ENCODE peak calls at places on chromosome 22, in five cellular contexts. T is H7, O is sigmoid colon, I is fibroblast of pulmonary artery, U is cardiac fibroblast. W is an unnamed sample.

GRCh38 chr22:31588970-31589675 is 72.9 kb downstream of the PISD start:
- DNase-seq in T (no peak), O (no peak), I (no peak), U (no peak), W (no peak)

GRCh38 chr22:26990503-26991189 is 333.3 kb downstream of the MIAT start:
- DNase-seq in T (no peak), O (no peak), I (no peak), U (no peak), W (no peak)

GRCh38 chr22:29202231-29203192 is 3.2 kb upstream of the EMID1 start:
- DNase-seq in T (peak), O (no peak), I (peak), U (peak), W (peak)

GRCh38 chr22:22030493-22031182 is 48.1 kb upstream of the TOP3B start:
- DNase-seq in T (peak), O (no peak), I (peak), U (peak), W (no peak)

GRCh38 chr22:21568207-21569075 is 927 bp downstream of the UBE2L3 start:
- DNase-seq in T (peak), O (no peak), I (peak), U (peak), W (peak)

GRCh38 chr22:42360348-42360747 is 71.9 kb downstream of the NFAM1 start:
- DNase-seq in T (no peak), O (no peak), I (no peak), U (no peak), W (no peak)

GRCh38 chr22:40637181-40638150 is 947 bp upstream of the MRTFA start:
- DNase-seq in T (no peak), O (peak), I (no peak), U (no peak), W (peak)

GRCh38 chr22:25736378-25737011 is 5.5 kb upstream of the MYO18B start:
- DNase-seq in T (no peak), O (no peak), I (no peak), U (no peak), W (peak)

GRCh38 chr22:17897411-17897810 is 123.1 kb upstream of the BID start:
- DNase-seq in T (no peak), O (no peak), I (no peak), U (no peak), W (no peak)

GRCh38 chr22:16932577-16932976 is 75.4 kb downstream of the GAB4 start:
- DNase-seq in T (no peak), O (no peak), I (no peak), U (no peak), W (no peak)

GRCh38 chr22:34804588-34804987 is 261.4 kb upstream of the ISX start:
- DNase-seq in T (peak), O (no peak), I (no peak), U (no peak), W (peak)

GRCh38 chr22:37459211-37459610 is 27.0 kb downstream of the MFNG start:
- DNase-seq in T (no peak), O (no peak), I (peak), U (peak), W (no peak)

GRCh38 chr22:17924735-17925727 is 99.3 kb downstream of the MICAL3 start:
- DNase-seq in T (no peak), O (no peak), I (peak), U (no peak), W (no peak)

GRCh38 chr22:44385781-44386180 is 73.0 kb upstream of the SHISAL1 start:
- DNase-seq in T (peak), O (peak), I (no peak), U (no peak), W (no peak)
- H3K4me3 ChIP-seq in T (no peak), O (no peak), I (no peak), U (no peak), W (no peak)

GRCh38 chr22:39621826-39622225 is 51.3 kb downstream of the CACNA1I start:
- DNase-seq in T (no peak), O (no peak), I (no peak), U (no peak), W (no peak)
- H3K4me3 ChIP-seq in T (no peak), O (no peak), I (no peak), U (no peak), W (no peak)

GRCh38 chr22:23744001-23744400 is 6.9 kb downstream of the ZNF70 start:
- DNase-seq in T (no peak), O (no peak), I (no peak), U (no peak), W (no peak)

GRCh38 chr22:23744485-23744884 is 6.4 kb downstream of the ZNF70 start:
- DNase-seq in T (peak), O (no peak), I (no peak), U (no peak), W (no peak)

GRCh38 chr22:23743303-23743705 is 7.6 kb downstream of the ZNF70 start:
- DNase-seq in T (no peak), O (no peak), I (no peak), U (no peak), W (no peak)

GRCh38 chr22:23742505-23743264 is 8.2 kb downstream of the ZNF70 start:
- DNase-seq in T (peak), O (no peak), I (no peak), U (peak), W (no peak)

DNA sequence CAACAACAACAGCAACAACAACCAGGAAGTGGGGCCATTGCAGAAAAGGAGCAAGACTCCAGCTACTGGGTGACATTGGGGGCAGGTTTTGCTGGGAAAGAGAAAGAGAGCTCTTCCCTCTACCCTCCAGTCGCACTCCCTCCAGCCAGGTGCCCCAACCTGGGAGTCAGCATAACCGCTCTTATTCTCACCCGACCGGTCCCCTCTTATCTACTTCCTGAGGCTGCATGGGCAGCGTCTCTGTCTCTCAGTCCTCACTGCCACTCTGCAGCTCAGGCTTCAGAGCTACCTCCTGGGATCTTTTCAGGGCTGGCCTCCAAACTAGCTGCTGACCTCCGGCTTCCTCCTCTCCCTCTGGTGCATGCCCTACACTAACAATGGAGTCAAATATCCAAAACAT is 5.1 kb downstream of the ZNF70 start:
- DNase-seq in T (peak), O (no peak), I (no peak), U (no peak), W (no peak)
- H3K4me3 ChIP-seq in T (no peak), O (no peak), I (no peak), U (no peak), W (no peak)

DNA sequence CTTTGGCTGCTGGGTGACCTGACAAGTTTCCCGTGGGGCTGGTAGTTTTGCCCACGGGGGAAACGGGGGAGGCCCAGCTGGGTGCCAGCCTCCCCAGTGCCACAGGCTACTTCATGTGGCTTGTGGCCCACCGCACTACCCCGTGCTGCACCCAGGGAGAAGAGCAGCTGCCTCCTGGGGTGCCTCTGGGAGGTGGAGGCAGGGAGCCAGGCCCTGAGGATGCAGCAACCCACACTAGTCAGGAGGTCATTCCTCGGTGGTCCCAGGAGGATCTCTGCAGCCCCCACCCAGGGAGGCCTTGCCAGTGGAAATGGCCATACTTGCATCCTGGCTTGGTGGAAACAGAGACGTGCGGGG is 3.5 kb downstream of the PIM3 start:
- DNase-seq in T (peak), O (peak), I (no peak), U (no peak), W (peak)
- H3K4me3 ChIP-seq in T (no peak), O (no peak), I (peak), U (no peak), W (no peak)

GRCh38 chr22:45942787-45943493 is 34.0 kb downstream of the WNT7B start:
- DNase-seq in T (no peak), O (no peak), I (no peak), U (no peak), W (no peak)
- H3K4me3 ChIP-seq in T (no peak), O (no peak), I (no peak), U (no peak), W (no peak)

GRCh38 chr22:20427945-20428417 is 9.6 kb downstream of the SCARF2 start:
- DNase-seq in T (no peak), O (peak), I (no peak), U (no peak), W (no peak)

GRCh38 chr22:20424937-20425587 is 12.6 kb downstream of the SCARF2 start:
- DNase-seq in T (peak), O (no peak), I (no peak), U (no peak), W (no peak)

GRCh38 chr22:20424553-20424936 is 13.1 kb downstream of the SCARF2 start:
- DNase-seq in T (no peak), O (no peak), I (no peak), U (no peak), W (no peak)

GRCh38 chr22:20427104-20427944 is 10.3 kb downstream of the SCARF2 start:
- DNase-seq in T (no peak), O (no peak), I (no peak), U (no peak), W (no peak)

DNA sequence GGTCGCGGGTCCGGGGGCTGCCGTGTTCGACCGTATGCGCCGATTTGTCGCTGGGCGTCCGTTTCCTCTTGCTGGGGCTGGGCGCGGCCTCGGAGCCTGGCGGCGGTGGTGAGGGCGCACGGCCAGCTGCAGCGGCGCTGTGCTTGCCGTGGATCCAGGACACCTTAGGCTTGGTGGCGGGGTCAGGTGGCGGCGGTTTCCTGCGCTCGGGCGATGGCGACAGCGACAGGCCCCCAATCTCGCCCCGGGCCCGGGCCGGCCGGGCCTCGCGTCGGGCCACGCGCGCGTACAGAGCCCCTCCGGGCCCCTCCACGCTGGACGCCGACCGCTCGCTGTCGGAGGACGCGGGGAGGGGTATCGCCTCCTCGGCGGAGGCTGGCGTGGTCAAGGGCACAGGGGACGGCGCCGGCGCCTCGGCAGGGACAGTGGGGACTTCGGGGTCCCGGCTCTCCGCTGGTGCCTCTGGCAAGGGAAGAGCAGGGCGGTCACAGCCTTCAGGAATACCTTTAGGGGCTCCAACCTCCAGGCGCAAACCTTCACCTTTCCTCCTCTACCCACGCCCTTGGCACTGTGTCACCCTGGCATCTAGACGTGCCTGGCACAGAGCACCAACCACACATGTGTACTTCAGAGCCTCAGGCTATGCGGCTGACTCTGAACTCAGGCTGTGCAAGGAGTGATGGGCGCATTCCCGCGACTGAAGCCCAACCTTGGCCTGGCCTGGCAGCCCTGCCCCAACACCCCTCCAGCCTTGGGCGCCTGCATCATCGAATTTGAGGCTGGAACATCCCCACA is 11.6 kb downstream of the SCARF2 start:
- DNase-seq in T (peak), O (no peak), I (no peak), U (no peak), W (no peak)
- H3K4me3 ChIP-seq in T (no peak), O (no peak), I (no peak), U (no peak), W (no peak)

GRCh38 chr22:24290459-24290858 is 19.8 kb downstream of the SPECC1L start:
- DNase-seq in T (no peak), O (no peak), I (peak), U (peak), W (no peak)

GRCh38 chr22:24285245-24285644 is 14.6 kb downstream of the SPECC1L start:
- DNase-seq in T (no peak), O (no peak), I (no peak), U (no peak), W (peak)

GRCh38 chr22:24291538-24292201 is 21.0 kb downstream of the SPECC1L start:
- DNase-seq in T (no peak), O (no peak), I (no peak), U (no peak), W (no peak)

GRCh38 chr22:24289781-24290181 is 19.1 kb downstream of the SPECC1L start:
- DNase-seq in T (peak), O (peak), I (peak), U (peak), W (no peak)

GRCh38 chr22:24289138-24289537 is 18.5 kb downstream of the SPECC1L start:
- DNase-seq in T (no peak), O (no peak), I (peak), U (peak), W (no peak)
- H3K4me3 ChIP-seq in T (no peak), O (no peak), I (no peak), U (no peak), W (no peak)

W was measured in Jurkat, Clone E6-1.